ENCODE peak calls at places on chromosomes 7 and 10, in six cellular contexts. N is WTC11, G is A549, Y is GM12878, T is SK-N-SH, C is K562. I is an unnamed sample.

GRCh38 chr7:106552645-106553445 is 108.1 kb downstream of the CCDC71L start:
- DNase-seq in G (no peak), Y (peak; percentile 97), T (no peak), C (peak; percentile 54), N (no peak), I (peak; percentile 94)

GRCh38 chr10:48653347-48653746 is 31.3 kb upstream of the WDFY4 start:
- DNase-seq in C (no peak), N (no peak), G (no peak), Y (no peak), T (no peak), I (no peak)

GRCh38 chr10:43049081-43049551 is 27.8 kb upstream of the RET start:
- DNase-seq in Y (no peak), N (no peak), T (peak; percentile 8), G (no peak), C (no peak), I (no peak)

GRCh38 chr7:945556-946255 is 8.8 kb downstream of the ADAP1 start:
- DNase-seq in Y (no peak), C (no peak), T (no peak), N (peak; percentile 76), G (no peak), I (no peak)

GRCh38 chr7:38185395-38185920 is 7.4 kb downstream of the STARD3NL start:
- DNase-seq in T (no peak), C (peak; percentile 16), N (no peak), G (no peak), Y (no peak), I (no peak)

GRCh38 chr10:69703766-69704191 is 73.7 kb downstream of the FAM241B start:
- DNase-seq in N (no peak), T (no peak), G (no peak), Y (no peak), C (no peak), I (peak; percentile 58)

GRCh38 chr10:87826653-87827052 is 8.6 kb upstream of the ATAD1 start:
- DNase-seq in T (no peak), G (no peak), C (no peak), N (no peak), Y (no peak), I (no peak)

GRCh38 chr7:13560441-13560840 is 429.0 kb downstream of the ETV1 start:
- DNase-seq in G (no peak), T (no peak), C (no peak), N (no peak), Y (no peak), I (no peak)

GRCh38 chr7:2626498-2627117 is 5.2 kb upstream of the TTYH3 start:
- DNase-seq in Y (no peak), C (no peak), T (peak; percentile 56), N (no peak), G (no peak), I (no peak)

GRCh38 chr7:107891619-107892366 is 810 bp downstream of the DLD start:
- DNase-seq in G (no peak), N (no peak), T (no peak), Y (no peak), C (peak; percentile 54), I (peak; percentile 39)

GRCh38 chr10:38054361-38054797 is 39.8 kb upstream of the ZNF37A start:
- DNase-seq in C (no peak), N (no peak), Y (no peak), G (no peak), T (no peak), I (peak; percentile 1)

GRCh38 chr10:83153714-83154113 is 985.6 kb upstream of the GHITM start:
- DNase-seq in Y (no peak), N (no peak), C (no peak), T (no peak), G (no peak), I (no peak)

GRCh38 chr10:52308251-52309031 is 5.6 kb upstream of the DKK1 start:
- DNase-seq in T (peak; percentile 88), C (peak; percentile 37), Y (no peak), N (peak; percentile 69), G (peak; percentile 62), I (peak; percentile 65)

GRCh38 chr7:151745090-151745638 is 131.8 kb downstream of the PRKAG2 start:
- DNase-seq in G (peak; percentile 93), T (no peak), Y (no peak), C (peak; percentile 52), N (no peak), I (peak; percentile 77)
- TF ChIP-seq MAX in G (peak; percentile 95), T (no peak), Y (no peak), C (no peak), N (no peak), I (peak; percentile 56)

GRCh38 chr10:391304-391703 is 256.0 kb downstream of the ZMYND11 start:
- DNase-seq in G (no peak), T (peak; percentile 70), C (no peak), N (no peak), Y (no peak), I (no peak)
- TF ChIP-seq MAX in G (no peak), T (no peak), C (no peak), N (no peak), Y (no peak), I (no peak)

DNA sequence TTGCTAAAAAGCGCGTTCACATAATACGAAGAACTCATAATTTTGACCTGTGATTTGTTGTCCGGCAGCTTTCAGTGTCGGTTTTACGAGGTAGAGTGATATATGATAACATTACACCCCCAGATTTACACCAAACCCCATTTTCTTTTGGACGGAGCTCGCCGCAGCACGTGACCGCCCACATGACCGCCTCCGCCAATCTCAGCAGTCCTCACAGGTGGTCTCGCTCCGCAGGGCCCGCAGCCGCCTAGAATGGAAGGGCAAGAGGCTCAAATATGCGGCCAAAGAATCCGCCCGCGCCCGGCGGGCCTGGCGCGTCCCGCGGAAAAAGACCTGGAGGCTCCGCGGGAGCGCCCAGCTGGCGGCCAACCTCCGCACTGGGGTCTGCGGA is at the start of gene HOXA7:
- DNase-seq in T (peak; percentile 56), Y (no peak), N (peak; percentile 79), C (no peak), G (peak; percentile 73), I (peak; percentile 37)
- TF ChIP-seq MAX in T (no peak), Y (no peak), N (no peak), C (no peak), G (peak; percentile 35), I (no peak)

GRCh38 chr10:102781921-102782542 is 38.3 kb downstream of the WBP1L start:
- DNase-seq in T (no peak), G (no peak), Y (no peak), C (no peak), N (no peak), I (no peak)

GRCh38 chr10:102781089-102781920 is 37.6 kb downstream of the WBP1L start:
- DNase-seq in Y (no peak), C (peak; percentile 38), T (no peak), N (no peak), G (no peak), I (no peak)

GRCh38 chr10:102780246-102780645 is 36.5 kb downstream of the WBP1L start:
- DNase-seq in G (no peak), Y (no peak), T (no peak), N (no peak), C (no peak), I (no peak)

GRCh38 chr10:102783541-102783930 is 39.8 kb downstream of the WBP1L start:
- DNase-seq in G (no peak), T (no peak), C (no peak), N (no peak), Y (no peak), I (peak; percentile 46)

DNA sequence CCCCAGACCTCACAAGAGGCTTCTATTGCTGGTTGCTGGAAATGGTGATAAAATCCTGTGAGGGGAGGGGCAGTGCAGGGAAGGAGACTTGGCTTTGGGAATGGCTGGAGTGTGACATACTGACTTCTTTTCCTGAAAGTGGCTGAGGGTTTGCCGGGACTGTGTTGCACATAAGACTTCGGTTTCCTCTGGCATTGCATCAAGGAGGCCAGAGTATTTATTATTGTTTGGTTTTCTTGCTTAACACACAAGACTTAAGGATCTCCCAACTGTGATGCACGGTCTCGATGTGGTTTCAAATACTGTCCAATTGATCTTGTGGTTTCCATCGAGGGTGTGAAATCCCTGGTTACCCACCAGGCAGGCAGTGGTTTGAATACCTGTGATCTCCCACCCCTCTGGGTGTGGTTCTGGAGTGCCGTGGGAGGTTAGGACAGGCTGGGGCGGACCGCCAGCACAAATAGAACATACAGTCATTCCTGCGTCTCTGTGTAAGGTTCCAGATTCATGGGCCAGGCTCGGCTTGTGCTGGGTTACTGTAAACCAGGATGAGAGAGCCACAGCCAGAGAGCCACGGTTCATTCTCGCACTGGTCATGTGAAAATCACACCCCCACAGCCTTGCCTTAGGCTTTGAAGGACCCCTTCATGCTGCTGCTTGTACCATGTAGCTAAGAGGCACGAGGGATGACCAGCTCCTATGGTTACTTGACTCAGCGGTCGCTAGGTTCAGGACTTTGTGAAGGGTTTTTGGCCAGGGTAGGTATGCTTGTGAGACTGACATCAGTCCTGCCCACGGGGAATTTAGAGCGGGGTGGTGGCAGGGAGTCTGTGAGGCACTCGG is 39.2 kb downstream of the WBP1L start:
- DNase-seq in Y (no peak), C (no peak), G (no peak), N (no peak), T (no peak), I (peak; percentile 27)
- TF ChIP-seq MAX in Y (no peak), C (no peak), G (no peak), N (no peak), T (no peak), I (no peak)

GRCh38 chr7:100867040-100867795 is at the start of gene TRIP6:
- DNase-seq in T (peak; percentile 59), Y (no peak), N (peak; percentile 91), G (peak; percentile 93), C (peak; percentile 99), I (peak; percentile 95)
- TF ChIP-seq MAX in T (no peak), Y (peak; percentile 78), N (peak; percentile 84), G (peak; percentile 93), C (peak; percentile 93), I (peak; percentile 98)

GRCh38 chr10:113095419-113095818 is 145.4 kb downstream of the TCF7L2 start:
- DNase-seq in C (no peak), Y (no peak), G (no peak), N (no peak), T (no peak), I (no peak)

GRCh38 chr10:113093188-113094113 is 143.4 kb downstream of the TCF7L2 start:
- DNase-seq in Y (peak; percentile 8), N (no peak), T (no peak), G (peak; percentile 68), C (no peak), I (peak; percentile 36)

GRCh38 chr10:113096111-113097045 is 146.3 kb downstream of the TCF7L2 start:
- DNase-seq in T (no peak), N (no peak), G (no peak), C (no peak), Y (no peak), I (no peak)

GRCh38 chr10:113091921-113092320 is 141.9 kb downstream of the TCF7L2 start:
- DNase-seq in N (no peak), T (no peak), C (peak; percentile 23), Y (no peak), G (no peak), I (no peak)

DNA sequence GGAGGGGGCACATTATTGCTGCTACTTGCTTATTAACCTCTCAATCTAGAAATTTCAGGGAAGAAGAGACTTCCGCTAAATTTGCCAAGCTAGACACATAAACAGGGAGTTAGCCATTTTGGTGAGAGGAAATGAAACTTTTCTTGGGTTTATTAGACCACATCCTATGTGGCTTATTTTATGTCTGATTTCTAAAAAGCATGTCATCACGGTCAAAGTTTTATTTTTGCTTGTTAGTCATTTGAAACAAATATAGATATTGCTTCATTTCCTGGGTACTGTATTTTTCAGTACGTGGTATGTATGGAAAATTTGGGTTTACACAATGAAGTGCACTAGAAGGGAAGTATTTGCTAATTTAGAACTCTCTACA is 144.1 kb downstream of the TCF7L2 start:
- DNase-seq in Y (peak; percentile 23), G (no peak), N (no peak), C (no peak), T (no peak), I (peak; percentile 87)
- TF ChIP-seq MAX in Y (no peak), G (no peak), N (no peak), C (no peak), T (no peak), I (no peak)

GRCh38 chr7:131057524-131058065 is 270.1 kb upstream of the MKLN1 start:
- DNase-seq in Y (no peak), T (no peak), G (no peak), N (no peak), C (no peak), I (no peak)
- TF ChIP-seq MAX in Y (no peak), T (no peak), G (no peak), N (no peak), C (no peak), I (no peak)

I was measured in NB4.